ENCODE peak calls at places on chromosomes 6 and 20, in seven cellular contexts. D is A549, M is HCT116, E is H1, L is HepG2, U is K562, H is IMR-90. R is an unnamed sample.

GRCh38 chr6:7687145-7688113 is 38.5 kb upstream of the BMP6 start:
- DNase-seq in D (no peak), M (no peak), E (no peak), L (peak; percentile 14), U (no peak), H (no peak), R (no peak)

GRCh38 chr20:63095718-63096654 is 89.2 kb upstream of the BHLHE23 start:
- DNase-seq in D (no peak), M (no peak), E (peak; percentile 39), L (no peak), U (no peak), H (no peak), R (no peak)

GRCh38 chr6:1312444-1313363 is 806 bp downstream of the FOXQ1 start:
- DNase-seq in D (no peak), M (no peak), E (peak; percentile 79), L (no peak), U (no peak), H (no peak), R (no peak)

GRCh38 chr20:1528811-1529210 is 28.7 kb downstream of the SIRPD start:
- DNase-seq in D (no peak), M (no peak), E (no peak), L (no peak), U (no peak), H (peak; percentile 8), R (no peak)

GRCh38 chr6:751765-752164 is 58.8 kb upstream of the EXOC2 start:
- DNase-seq in D (no peak), M (no peak), E (no peak), L (no peak), U (no peak), H (no peak), R (no peak)

GRCh38 chr6:142721213-142721920 is 223.6 kb downstream of the HIVEP2 start:
- DNase-seq in D (no peak), M (no peak), E (no peak), L (no peak), U (no peak), H (no peak), R (no peak)

GRCh38 chr20:63351811-63352591 is 9.1 kb downstream of the CHRNA4 start:
- DNase-seq in D (no peak), M (no peak), E (peak; percentile 82), L (no peak), U (no peak), H (no peak), R (no peak)

GRCh38 chr6:41353333-41353732 is 17.9 kb downstream of the NCR2 start:
- DNase-seq in D (no peak), M (no peak), E (peak; percentile 36), L (no peak), U (no peak), H (no peak), R (no peak)

GRCh38 chr6:159311618-159312017 is 142.4 kb downstream of the FNDC1 start:
- DNase-seq in D (no peak), M (no peak), E (no peak), L (no peak), U (no peak), H (no peak), R (no peak)

GRCh38 chr20:25863536-25864325 is 167.1 kb upstream of the ZNF337 start:
- DNase-seq in D (no peak), M (no peak), E (no peak), L (peak; percentile 45), U (no peak), H (no peak), R (no peak)

GRCh38 chr6:112665114-112665513 is 318.0 kb downstream of the RFPL4B start:
- DNase-seq in D (no peak), M (no peak), E (no peak), L (no peak), U (no peak), H (peak; percentile 77), R (no peak)

GRCh38 chr6:82015043-82015442 is 232.5 kb downstream of the IBTK start:
- DNase-seq in D (no peak), M (no peak), E (no peak), L (no peak), U (no peak), H (no peak), R (no peak)

GRCh38 chr20:1893721-1894470 is 1.3 kb upstream of the SIRPA start:
- DNase-seq in D (no peak), M (peak; percentile 4), E (peak; percentile 79), L (peak; percentile 53), U (no peak), H (no peak), R (no peak)

DNA sequence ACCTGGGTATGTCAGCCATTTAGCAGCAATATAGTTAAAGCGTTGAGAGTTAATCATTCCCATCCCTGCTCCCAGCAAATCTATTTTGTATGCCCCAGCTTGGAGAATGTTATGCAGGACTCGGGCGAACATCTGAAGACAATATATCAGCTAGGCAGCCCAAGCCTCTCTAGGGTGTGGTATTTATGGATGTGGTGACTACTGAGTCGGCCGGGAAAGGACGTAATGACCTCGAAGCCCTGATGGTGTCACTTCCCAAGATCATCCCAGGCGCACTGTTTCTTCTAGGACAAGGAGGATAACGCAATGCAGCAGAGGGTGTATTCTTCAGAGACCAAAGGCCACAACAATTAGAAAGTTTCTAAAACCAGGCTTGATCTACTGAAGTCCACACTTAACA is 63.6 kb upstream of the FAM184A start:
- DNase-seq in D (no peak), M (no peak), E (peak; percentile 27), L (no peak), U (no peak), H (no peak), R (no peak)
- TF ChIP-seq CEBPB in D (no peak), M (no peak), E (no peak), L (no peak), U (no peak), H (no peak), R (no peak)

GRCh38 chr20:21027569-21027968 is 78.6 kb downstream of the LINC00237 start:
- DNase-seq in D (peak; percentile 53), M (peak; percentile 54), E (peak; percentile 73), L (peak; percentile 75), U (no peak), H (no peak), R (no peak)
- TF ChIP-seq CEBPB in D (no peak), M (no peak), E (no peak), L (peak; percentile 10), U (no peak), H (no peak), R (no peak)

GRCh38 chr6:107987805-107988204 is 29.8 kb upstream of the SEC63 start:
- DNase-seq in D (no peak), M (no peak), E (no peak), L (no peak), U (no peak), H (no peak), R (no peak)
- TF ChIP-seq CEBPB in D (no peak), M (no peak), E (no peak), L (no peak), U (no peak), H (no peak), R (no peak)

GRCh38 chr6:156250593-156250992 is 526.6 kb upstream of the ARID1B start:
- DNase-seq in D (no peak), M (no peak), E (no peak), L (no peak), U (no peak), H (peak; percentile 19), R (no peak)
- TF ChIP-seq CEBPB in D (no peak), M (no peak), E (no peak), L (no peak), U (no peak), H (no peak), R (no peak)

DNA sequence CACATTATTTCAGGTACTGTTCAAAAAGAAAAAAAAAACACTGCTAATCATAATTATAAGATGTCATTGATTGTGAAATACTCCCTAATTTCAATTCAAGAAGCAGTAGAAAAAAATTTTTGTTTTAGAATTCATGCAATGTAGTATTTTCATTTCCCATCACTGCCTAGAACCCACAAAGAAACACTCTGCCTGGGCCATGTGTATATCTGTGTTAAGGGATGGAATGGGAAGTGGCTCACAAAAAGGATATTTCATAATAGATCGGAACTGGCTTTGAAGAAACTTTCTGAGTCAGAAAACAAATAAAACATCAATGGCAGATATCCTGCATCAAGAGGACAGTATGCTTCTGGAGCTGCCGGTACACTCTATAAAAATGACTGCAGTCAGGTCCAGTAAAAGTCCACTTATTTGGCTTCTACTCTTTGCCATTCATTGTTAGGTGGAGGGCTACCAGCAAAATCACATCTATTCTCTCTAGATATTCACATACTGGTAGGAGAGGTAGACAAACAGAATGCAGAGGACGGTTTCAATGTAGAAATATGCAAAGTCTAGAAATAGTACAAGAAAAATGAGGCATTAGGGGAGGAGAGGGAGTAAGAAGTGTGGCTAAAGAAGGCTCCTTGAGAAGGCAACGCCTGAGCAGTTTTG is 135.0 kb upstream of the TNFAIP3 start:
- DNase-seq in D (peak; percentile 33), M (no peak), E (no peak), L (peak; percentile 99), U (no peak), H (peak; percentile 67), R (no peak)
- TF ChIP-seq CEBPB in D (peak; percentile 76), M (peak; percentile 67), E (no peak), L (peak; percentile 87), U (peak; percentile 75), H (peak; percentile 47), R (no peak)

GRCh38 chr6:155271145-155271544 is 7.3 kb downstream of the CLDN20 start:
- DNase-seq in D (no peak), M (no peak), E (no peak), L (no peak), U (no peak), H (no peak), R (no peak)
- TF ChIP-seq CEBPB in D (no peak), M (no peak), E (no peak), L (no peak), U (no peak), H (no peak), R (no peak)

DNA sequence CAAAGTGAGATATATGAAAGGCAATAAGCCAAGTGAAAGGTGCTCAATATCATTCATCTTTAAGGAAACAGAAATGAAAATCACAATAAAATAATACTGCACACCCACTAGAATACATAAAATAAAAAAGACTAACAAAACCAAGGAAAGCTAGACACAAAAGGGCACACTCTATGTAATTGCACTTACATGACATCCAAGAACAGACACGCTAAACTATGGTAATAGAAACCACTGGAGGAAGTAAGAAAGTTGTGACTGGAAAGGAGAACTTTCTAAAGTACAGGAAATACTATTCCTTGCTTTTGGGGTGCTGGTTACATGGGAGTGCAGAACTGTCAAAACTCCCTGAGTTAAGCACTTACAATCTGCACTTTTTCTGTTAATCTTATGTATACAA is 253.7 kb upstream of the RUNX2 start:
- DNase-seq in D (no peak), M (no peak), E (no peak), L (no peak), U (no peak), H (no peak), R (no peak)
- TF ChIP-seq CEBPB in D (no peak), M (no peak), E (no peak), L (no peak), U (no peak), H (no peak), R (no peak)